ENCODE peak calls at places on chromosome 10, in nine cellular contexts. N, Q, U, R, B, W, X, J and I are unnamed samples.
A peak's percentile ranks its signal among the peaks of the same experiment; 100 is the strongest.

GRCh38 chr10:11441151-11441535 is 170.3 kb downstream of the USP6NL start:
- DNase-seq in N (no peak), Q (no peak), U (no peak), R (no peak), B (no peak), W (peak; percentile 19), X (no peak), J (no peak), I (peak; percentile 32)

GRCh38 chr10:18313626-18314025 is 173.4 kb downstream of the CACNB2 start:
- DNase-seq in N (no peak), Q (no peak), U (no peak), R (no peak), B (no peak), W (no peak), X (no peak), J (no peak), I (no peak)

GRCh38 chr10:51965451-51965850 is 266.1 kb upstream of the CSTF2T start:
- DNase-seq in N (no peak), Q (no peak), U (no peak), R (no peak), B (no peak), W (no peak), X (no peak), J (no peak), I (no peak)

GRCh38 chr10:7123719-7124118 is 287.1 kb downstream of the SFMBT2 start:
- DNase-seq in N (no peak), Q (no peak), U (no peak), R (no peak), B (no peak), W (no peak), X (no peak), J (no peak), I (no peak)

GRCh38 chr10:34885901-34886300 is 70.8 kb upstream of the PARD3 start:
- DNase-seq in N (no peak), Q (no peak), U (no peak), R (no peak), B (no peak), W (no peak), X (no peak), J (peak; percentile 43), I (no peak)

GRCh38 chr10:125158528-125159485 is 1.6 kb downstream of the CTBP2 start:
- DNase-seq in N (peak; percentile 8), Q (peak; percentile 56), U (no peak), R (peak; percentile 74), B (no peak), W (peak; percentile 83), X (peak; percentile 82), J (peak; percentile 87), I (peak; percentile 48)

GRCh38 chr10:103849212-103849877 is 6.0 kb downstream of the SH3PXD2A start:
- DNase-seq in N (no peak), Q (no peak), U (no peak), R (no peak), B (no peak), W (no peak), X (no peak), J (no peak), I (no peak)

GRCh38 chr10:30219977-30220751 is 128.9 kb downstream of the MTPAP start:
- DNase-seq in N (peak; percentile 3), Q (peak; percentile 39), U (no peak), R (peak; percentile 47), B (no peak), W (no peak), X (no peak), J (no peak), I (no peak)

GRCh38 chr10:70283445-70284399 is at the start of gene NPFFR1:
- DNase-seq in N (peak; percentile 8), Q (no peak), U (no peak), R (no peak), B (no peak), W (no peak), X (peak; percentile 75), J (no peak), I (peak; percentile 81)

GRCh38 chr10:30782543-30783461 is 153.2 kb upstream of the LYZL2 start:
- DNase-seq in N (peak; percentile 52), Q (peak; percentile 71), U (no peak), R (peak; percentile 85), B (no peak), W (no peak), X (no peak), J (peak; percentile 89), I (peak; percentile 47)

GRCh38 chr10:97601268-97602215 is 12.0 kb downstream of the C10orf62 start:
- DNase-seq in N (no peak), Q (no peak), U (no peak), R (no peak), B (no peak), W (no peak), X (peak; percentile 14), J (no peak), I (no peak)

GRCh38 chr10:36195364-36195763 is 553.3 kb upstream of the FZD8 start:
- DNase-seq in N (no peak), Q (no peak), U (no peak), R (no peak), B (no peak), W (no peak), X (no peak), J (no peak), I (no peak)

GRCh38 chr10:79436066-79436849 is 9.2 kb downstream of the ZCCHC24 start:
- DNase-seq in N (no peak), Q (no peak), U (no peak), R (no peak), B (no peak), W (peak; percentile 62), X (peak; percentile 54), J (no peak), I (no peak)

GRCh38 chr10:106033065-106033464 is 1131.4 kb downstream of the SORCS1 start:
- DNase-seq in N (no peak), Q (no peak), U (no peak), R (no peak), B (no peak), W (no peak), X (no peak), J (no peak), I (no peak)

GRCh38 chr10:12771956-12772355 is 229.6 kb downstream of the CCDC3 start:
- DNase-seq in N (no peak), Q (no peak), U (no peak), R (no peak), B (no peak), W (no peak), X (no peak), J (no peak), I (no peak)

GRCh38 chr10:99766282-99766681 is 16.2 kb upstream of the ABCC2 start:
- DNase-seq in N (no peak), Q (no peak), U (no peak), R (no peak), B (no peak), W (no peak), X (no peak), J (no peak), I (no peak)

GRCh38 chr10:5944389-5945202 is 32.7 kb downstream of the IL15RA start:
- DNase-seq in N (no peak), Q (peak; percentile 100), U (no peak), R (peak; percentile 99), B (peak; percentile 78), W (peak; percentile 83), X (peak; percentile 86), J (peak; percentile 94), I (no peak)

GRCh38 chr10:73649876-73650536 is 5.8 kb downstream of the SYNPO2L start:
- DNase-seq in N (no peak), Q (peak; percentile 71), U (no peak), R (peak; percentile 34), B (no peak), W (no peak), X (no peak), J (no peak), I (no peak)

GRCh38 chr10:3755440-3756359 is 29.3 kb downstream of the KLF6 start:
- DNase-seq in N (no peak), Q (peak; percentile 81), U (no peak), R (peak; percentile 51), B (no peak), W (no peak), X (no peak), J (peak; percentile 25), I (peak; percentile 47)